ENCODE peak calls at places on chromosomes 4 and X, in six cellular contexts. D, F, A, Q, G and C are unnamed samples.

GRCh38 chr4:89263265-89263664 is 44.3 kb downstream of the GPRIN3 start:
- DNase-seq in Q (no peak), A (no peak), G (no peak), F (peak; percentile 46), D (no peak), C (no peak)

GRCh38 chr4:43337707-43338106 is 445.2 kb downstream of the GRXCR1 start:
- DNase-seq in G (no peak), A (peak; percentile 72), F (no peak), D (no peak), Q (no peak), C (no peak)

GRCh38 chr4:120454788-120455187 is 388.1 kb upstream of the MAD2L1 start:
- DNase-seq in D (no peak), F (no peak), G (no peak), Q (no peak), A (no peak), C (no peak)

GRCh38 chr4:164768516-164768915 is 14.6 kb downstream of the SMIM31 start:
- DNase-seq in F (peak; percentile 64), D (no peak), Q (no peak), G (no peak), A (no peak), C (no peak)

GRCh38 chr4:183926950-183927349 is 21.8 kb downstream of the STOX2 start:
- DNase-seq in G (no peak), D (no peak), F (no peak), Q (no peak), A (no peak), C (no peak)

GRCh38 chr4:68466185-68466584 is 18.9 kb downstream of the TMPRSS11E start:
- DNase-seq in F (no peak), D (no peak), A (peak; percentile 91), Q (no peak), G (no peak), C (no peak)

GRCh38 chr4:130486841-130487240 is 1390.9 kb downstream of the C4orf33 start:
- DNase-seq in F (no peak), D (no peak), Q (no peak), G (no peak), A (no peak), C (no peak)

GRCh38 chr4:143921160-143921559 is 15.8 kb upstream of the GYPE start:
- DNase-seq in D (no peak), A (no peak), Q (no peak), G (no peak), F (no peak), C (no peak)

GRCh38 chrX:23332101-23332887 is 2.4 kb upstream of the PTCHD1 start:
- DNase-seq in Q (peak; percentile 29), D (no peak), A (no peak), G (no peak), F (peak; percentile 50), C (no peak)

GRCh38 chr4:73948990-73949706 is 32.7 kb downstream of the PF4 start:
- DNase-seq in Q (no peak), A (no peak), D (no peak), G (no peak), F (no peak), C (no peak)

GRCh38 chrX:151703487-151703886 is 8.2 kb downstream of the PRRG3 start:
- DNase-seq in G (peak; percentile 52), Q (no peak), F (no peak), A (peak; percentile 21), D (no peak), C (no peak)

GRCh38 chrX:50100188-50100587 is 100.6 kb downstream of the AKAP4 start:
- DNase-seq in A (no peak), Q (peak; percentile 23), G (no peak), D (no peak), F (peak; percentile 51), C (peak; percentile 44)

GRCh38 chrX:17038681-17039161 is 92.3 kb downstream of the REPS2 start:
- DNase-seq in Q (no peak), D (no peak), A (peak; percentile 92), F (no peak), G (no peak), C (no peak)

GRCh38 chrX:13033193-13033592 is 11.2 kb downstream of the FAM9C start:
- DNase-seq in G (no peak), Q (no peak), A (no peak), D (no peak), F (no peak), C (no peak)

GRCh38 chr4:154622598-154622997 is 10.1 kb upstream of the FGG start:
- DNase-seq in D (no peak), Q (peak; percentile 75), F (peak; percentile 82), G (peak; percentile 16), A (peak; percentile 23), C (peak; percentile 51)

GRCh38 chr4:3442959-3443749 is 1.4 kb downstream of the HGFAC start:
- DNase-seq in Q (peak; percentile 74), D (no peak), A (no peak), G (no peak), F (peak; percentile 64), C (peak; percentile 69)

GRCh38 chr4:79913581-79913980 is 159.4 kb downstream of the ANTXR2 start:
- DNase-seq in A (peak; percentile 84), F (no peak), D (no peak), Q (no peak), G (no peak), C (no peak)

GRCh38 chr4:56467284-56468096 is at the start of gene SRP72:
- DNase-seq in D (peak; percentile 91), F (peak; percentile 94), G (peak; percentile 86), A (peak; percentile 83), Q (peak; percentile 94), C (peak; percentile 92)

GRCh38 chrX:65679071-65679540 is 11.7 kb downstream of the MSN start:
- DNase-seq in A (peak; percentile 74), Q (no peak), G (no peak), F (no peak), D (no peak), C (no peak)

GRCh38 chr4:72767903-72768817 is 199.1 kb upstream of the ADAMTS3 start:
- DNase-seq in D (no peak), F (no peak), G (no peak), Q (no peak), A (peak; percentile 98), C (no peak)

DNA sequence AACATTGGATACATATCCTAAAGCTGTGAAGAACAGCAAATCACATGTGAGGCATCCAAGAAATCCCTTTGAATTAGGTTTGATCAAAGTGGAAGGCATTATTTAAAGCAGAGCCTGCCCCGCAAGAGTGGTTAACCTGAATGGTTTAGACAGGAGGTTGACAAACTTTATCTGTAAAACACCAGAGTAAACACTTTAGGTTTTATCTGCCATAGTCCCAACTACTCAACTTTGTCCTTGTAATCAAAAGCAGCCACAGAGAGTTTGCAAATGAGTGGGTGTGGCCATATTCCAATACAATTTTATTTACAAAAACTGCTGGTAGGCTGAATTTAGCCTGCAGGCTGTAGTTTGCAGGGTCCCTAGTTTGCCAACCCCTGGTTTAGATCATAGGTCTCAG is 25.2 kb upstream of the FGFBP2 start:
- DNase-seq in G (no peak), F (no peak), Q (no peak), D (no peak), A (no peak), C (no peak)
- H3K36me3 ChIP-seq in G (no peaks in the 10 kb centered on the region), F (peaks cover 62% of the 10 kb centered on the region), Q (peaks cover 8% of the 10 kb centered on the region), D (no peaks in the 10 kb centered on the region), A (no peaks in the 10 kb centered on the region), C (peaks cover 6% of the 10 kb centered on the region)

DNA sequence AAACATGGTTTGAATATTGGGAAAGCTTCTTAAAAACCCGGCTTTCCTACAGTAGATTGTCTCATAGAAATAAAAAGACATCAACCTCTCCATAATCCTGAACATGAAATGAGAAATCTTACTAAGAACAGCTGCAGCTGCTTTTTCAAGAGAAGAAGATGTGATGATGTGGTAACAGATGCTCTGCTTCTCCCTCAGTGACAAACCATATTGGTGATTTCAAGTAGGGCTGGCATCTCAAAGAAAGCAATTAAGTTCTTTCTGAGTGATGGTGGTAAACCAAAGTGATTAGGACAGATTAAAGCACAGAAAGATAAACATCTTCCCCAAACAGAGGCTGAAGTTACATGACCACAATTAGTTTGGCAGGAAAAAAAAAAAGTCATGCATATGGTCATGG is 1477.7 kb downstream of the RAPGEF2 start:
- DNase-seq in Q (no peak), D (no peak), F (no peak), A (no peak), G (no peak), C (no peak)
- H3K4me3 ChIP-seq in Q (no peak overlapping the region), D (no peak overlapping the region), F (no peak overlapping the region), A (no peak overlapping the region), G (no peak overlapping the region), C (no peak overlapping the region)

GRCh38 chr4:163175971-163176958 is 9.6 kb upstream of the NAF1 start:
- DNase-seq in G (no peak), A (no peak), Q (peak; percentile 18), D (no peak), F (no peak), C (no peak)
- TF ChIP-seq CTCF in G (no peak), A (no peak), Q (no peak), D (no peak), F (no peak), C (no peak)

DNA sequence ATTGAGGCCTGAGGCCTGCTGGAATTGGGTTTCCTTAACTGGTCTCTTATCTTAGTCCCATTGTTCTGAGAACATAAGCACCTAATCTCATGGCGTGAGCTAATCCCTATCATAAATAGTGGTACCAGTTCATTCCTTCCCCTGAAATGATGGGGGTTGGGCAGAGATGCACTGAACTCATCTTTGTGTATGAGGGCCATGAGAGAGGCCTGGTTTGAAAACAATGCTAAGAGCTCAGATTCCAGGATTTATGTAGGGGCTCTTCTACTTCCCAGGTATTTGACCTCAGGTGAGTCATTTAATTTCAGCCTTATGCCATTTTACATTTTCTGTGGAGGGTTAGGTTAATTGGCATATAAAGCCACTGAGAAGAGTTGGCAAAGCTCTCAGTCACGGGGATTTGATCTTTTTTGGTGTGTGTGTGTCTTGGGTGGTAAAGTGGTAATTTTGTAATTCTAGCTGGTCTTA is 4.4 kb downstream of the RBM3 start:
- DNase-seq in A (no peak), F (no peak), G (no peak), Q (no peak), D (no peak), C (no peak)
- H3K36me3 ChIP-seq in A (peaks cover 22% of the 10 kb centered on the region), F (peaks cover 32% of the 10 kb centered on the region), G (peaks cover 3% of the 10 kb centered on the region), Q (peaks cover 11% of the 10 kb centered on the region), D (peaks cover 29% of the 10 kb centered on the region), C (peaks cover 9% of the 10 kb centered on the region)